ENCODE peak calls at places on chromosomes 16 and 17, in five cellular contexts. One of them, this sample, is unnamed.

GRCh38 chr17:16313159-16314090 is 39.8 kb downstream of the CENPV start:
- DNase-seq in NB4: no peak
- DNase-seq in astrocyte of the spinal cord: peak; percentile 40
- DNase-seq in keratinocyte: no peak
- DNase-seq in AG04449: no peak
- DNase-seq in this sample: no peak

GRCh38 chr17:83125515-83126274 is 46.3 kb downstream of the METRNL start:
- DNase-seq in keratinocyte: no peak
- DNase-seq in AG04449: no peak
- DNase-seq in NB4: peak; percentile 87
- DNase-seq in astrocyte of the spinal cord: no peak
- DNase-seq in this sample: no peak

GRCh38 chr17:42436401-42436800 is 13.3 kb upstream of the CAVIN1 start:
- DNase-seq in NB4: no peak
- DNase-seq in keratinocyte: no peak
- DNase-seq in astrocyte of the spinal cord: peak; percentile 94
- DNase-seq in AG04449: peak; percentile 89
- DNase-seq in this sample: peak; percentile 89

GRCh38 chr17:489758-490329 is 137.2 kb upstream of the RPH3AL start:
- DNase-seq in AG04449: no peak
- DNase-seq in astrocyte of the spinal cord: peak; percentile 45
- DNase-seq in keratinocyte: no peak
- DNase-seq in NB4: peak; percentile 80
- DNase-seq in this sample: no peak

GRCh38 chr17:57038486-57038885 is 46.6 kb upstream of the AKAP1 start:
- DNase-seq in NB4: no peak
- DNase-seq in AG04449: no peak
- DNase-seq in keratinocyte: no peak
- DNase-seq in astrocyte of the spinal cord: no peak
- DNase-seq in this sample: no peak

GRCh38 chr16:70548936-70549335 is 25.3 kb downstream of the SF3B3 start:
- DNase-seq in keratinocyte: no peak
- DNase-seq in astrocyte of the spinal cord: no peak
- DNase-seq in AG04449: no peak
- DNase-seq in NB4: no peak
- DNase-seq in this sample: no peak

GRCh38 chr17:42230225-42230624 is 35.9 kb upstream of the GHDC start:
- DNase-seq in keratinocyte: no peak
- DNase-seq in astrocyte of the spinal cord: no peak
- DNase-seq in NB4: no peak
- DNase-seq in AG04449: no peak
- DNase-seq in this sample: no peak

GRCh38 chr17:7548585-7549400 is at the start of gene TNFSF12:
- DNase-seq in AG04449: no peak
- DNase-seq in NB4: peak; percentile 36
- DNase-seq in astrocyte of the spinal cord: no peak
- DNase-seq in keratinocyte: no peak
- DNase-seq in this sample: no peak

GRCh38 chr17:55314061-55314783 is 49.5 kb downstream of the HLF start:
- DNase-seq in astrocyte of the spinal cord: no peak
- DNase-seq in keratinocyte: no peak
- DNase-seq in NB4: no peak
- DNase-seq in AG04449: no peak
- DNase-seq in this sample: no peak

GRCh38 chr16:30949655-30950515 is 1.0 kb downstream of the ORAI3 start:
- DNase-seq in astrocyte of the spinal cord: peak; percentile 60
- DNase-seq in AG04449: no peak
- DNase-seq in NB4: peak; percentile 94
- DNase-seq in keratinocyte: peak; percentile 98
- DNase-seq in this sample: peak; percentile 73

GRCh38 chr17:19327039-19327776 is 35.3 kb downstream of the B9D1 start:
- DNase-seq in astrocyte of the spinal cord: peak; percentile 88
- DNase-seq in NB4: no peak
- DNase-seq in AG04449: peak; percentile 37
- DNase-seq in keratinocyte: peak; percentile 57
- DNase-seq in this sample: peak; percentile 74

GRCh38 chr16:30104492-30104891 is 8.5 kb upstream of the YPEL3 start:
- DNase-seq in NB4: no peak
- DNase-seq in keratinocyte: no peak
- DNase-seq in AG04449: no peak
- DNase-seq in astrocyte of the spinal cord: no peak
- DNase-seq in this sample: no peak

GRCh38 chr17:39138416-39139136 is 12.9 kb downstream of the PLXDC1 start:
- DNase-seq in AG04449: no peak
- DNase-seq in NB4: no peak
- DNase-seq in astrocyte of the spinal cord: peak; percentile 1
- DNase-seq in keratinocyte: peak; percentile 48
- DNase-seq in this sample: no peak

GRCh38 chr16:81697321-81697885 is 81.7 kb upstream of the PLCG2 start:
- DNase-seq in astrocyte of the spinal cord: peak; percentile 67
- DNase-seq in NB4: peak; percentile 77
- DNase-seq in AG04449: peak; percentile 4
- DNase-seq in keratinocyte: no peak
- DNase-seq in this sample: no peak

GRCh38 chr16:61887903-61888302 is 148.3 kb downstream of the CDH8 start:
- DNase-seq in astrocyte of the spinal cord: peak; percentile 54
- DNase-seq in keratinocyte: peak; percentile 19
- DNase-seq in NB4: peak; percentile 82
- DNase-seq in AG04449: peak; percentile 63
- DNase-seq in this sample: no peak

GRCh38 chr16:47499080-47499699 is 38.1 kb downstream of the PHKB start:
- DNase-seq in astrocyte of the spinal cord: no peak
- DNase-seq in NB4: no peak
- DNase-seq in keratinocyte: no peak
- DNase-seq in AG04449: no peak
- DNase-seq in this sample: no peak

GRCh38 chr16:22318690-22319358 is 21.6 kb downstream of the POLR3E start:
- DNase-seq in NB4: peak; percentile 58
- DNase-seq in keratinocyte: no peak
- DNase-seq in AG04449: no peak
- DNase-seq in astrocyte of the spinal cord: no peak
- DNase-seq in this sample: no peak

GRCh38 chr17:8125196-8125946 is 1.5 kb upstream of the HES7 start:
- DNase-seq in keratinocyte: no peak
- DNase-seq in AG04449: no peak
- DNase-seq in NB4: peak; percentile 67
- DNase-seq in astrocyte of the spinal cord: peak; percentile 56
- DNase-seq in this sample: no peak

GRCh38 chr16:67294171-67294757 is 14.9 kb downstream of the PLEKHG4 start:
- DNase-seq in keratinocyte: no peak
- DNase-seq in astrocyte of the spinal cord: no peak
- DNase-seq in NB4: no peak
- DNase-seq in AG04449: no peak
- DNase-seq in this sample: no peak

GRCh38 chr17:2459917-2460271 is 51.8 kb downstream of the METTL16 start:
- DNase-seq in AG04449: no peak
- DNase-seq in keratinocyte: no peak
- DNase-seq in NB4: no peak
- DNase-seq in astrocyte of the spinal cord: no peak
- DNase-seq in this sample: no peak

GRCh38 chr17:19238167-19238505 is 970 bp downstream of the EPN2 start:
- DNase-seq in astrocyte of the spinal cord: no peak
- DNase-seq in AG04449: no peak
- DNase-seq in keratinocyte: no peak
- DNase-seq in NB4: no peak
- DNase-seq in this sample: no peak

GRCh38 chr17:69220098-69220497 is 8.5 kb downstream of the ABCA10 start:
- DNase-seq in NB4: no peak
- DNase-seq in astrocyte of the spinal cord: no peak
- DNase-seq in keratinocyte: no peak
- DNase-seq in AG04449: no peak
- DNase-seq in this sample: no peak

GRCh38 chr16:2465653-2466415 is 5.3 kb upstream of the NTN3 start:
- DNase-seq in astrocyte of the spinal cord: no peak
- DNase-seq in NB4: peak; percentile 71
- DNase-seq in keratinocyte: no peak
- DNase-seq in AG04449: no peak
- DNase-seq in this sample: no peak

GRCh38 chr16:1449201-1449788 is 4.9 kb upstream of the CCDC154 start:
- DNase-seq in astrocyte of the spinal cord: no peak
- DNase-seq in keratinocyte: no peak
- DNase-seq in AG04449: no peak
- DNase-seq in NB4: no peak
- DNase-seq in this sample: no peak

GRCh38 chr16:57518520-57518919 is 17.9 kb downstream of the CCDC102A start:
- DNase-seq in NB4: no peak
- DNase-seq in keratinocyte: no peak
- DNase-seq in AG04449: no peak
- DNase-seq in astrocyte of the spinal cord: no peak
- DNase-seq in this sample: no peak

GRCh38 chr16:57517397-57518367 is 18.7 kb downstream of the CCDC102A start:
- DNase-seq in AG04449: no peak
- DNase-seq in keratinocyte: no peak
- DNase-seq in astrocyte of the spinal cord: no peak
- DNase-seq in NB4: no peak
- DNase-seq in this sample: no peak

GRCh38 chr16:57518922-57519321 is 17.4 kb downstream of the CCDC102A start:
- DNase-seq in AG04449: no peak
- DNase-seq in keratinocyte: no peak
- DNase-seq in NB4: no peak
- DNase-seq in astrocyte of the spinal cord: no peak
- DNase-seq in this sample: no peak

GRCh38 chr16:57522960-57523359 is 13.4 kb downstream of the CCDC102A start:
- DNase-seq in NB4: no peak
- DNase-seq in astrocyte of the spinal cord: no peak
- DNase-seq in keratinocyte: no peak
- DNase-seq in AG04449: no peak
- DNase-seq in this sample: no peak

GRCh38 chr16:57519796-57520360 is 16.5 kb downstream of the CCDC102A start:
- DNase-seq in AG04449: no peak
- DNase-seq in NB4: peak; percentile 76
- DNase-seq in astrocyte of the spinal cord: peak; percentile 60
- DNase-seq in keratinocyte: no peak
- DNase-seq in this sample: no peak
- H3K4me3 ChIP-seq in AG04449: no peak overlapping the region
- H3K4me3 ChIP-seq in NB4: no peak overlapping the region
- H3K4me3 ChIP-seq in astrocyte of the spinal cord: no peak overlapping the region
- H3K4me3 ChIP-seq in keratinocyte: no peak overlapping the region
- H3K4me3 ChIP-seq in this sample: no peak overlapping the region

GRCh38 chr17:77330602-77331081 is 189.9 kb downstream of the SEC14L1 start:
- DNase-seq in keratinocyte: no peak
- DNase-seq in astrocyte of the spinal cord: no peak
- DNase-seq in AG04449: no peak
- DNase-seq in NB4: no peak
- DNase-seq in this sample: no peak

GRCh38 chr17:77327566-77328463 is 187.0 kb downstream of the SEC14L1 start:
- DNase-seq in keratinocyte: no peak
- DNase-seq in AG04449: no peak
- DNase-seq in NB4: no peak
- DNase-seq in astrocyte of the spinal cord: no peak
- DNase-seq in this sample: no peak

GRCh38 chr17:77329741-77330531 is 189.2 kb downstream of the SEC14L1 start:
- DNase-seq in AG04449: no peak
- DNase-seq in keratinocyte: no peak
- DNase-seq in NB4: no peak
- DNase-seq in astrocyte of the spinal cord: no peak
- DNase-seq in this sample: no peak

GRCh38 chr17:77327181-77327565 is 186.4 kb downstream of the SEC14L1 start:
- DNase-seq in keratinocyte: no peak
- DNase-seq in astrocyte of the spinal cord: no peak
- DNase-seq in NB4: no peak
- DNase-seq in AG04449: no peak
- DNase-seq in this sample: no peak

DNA sequence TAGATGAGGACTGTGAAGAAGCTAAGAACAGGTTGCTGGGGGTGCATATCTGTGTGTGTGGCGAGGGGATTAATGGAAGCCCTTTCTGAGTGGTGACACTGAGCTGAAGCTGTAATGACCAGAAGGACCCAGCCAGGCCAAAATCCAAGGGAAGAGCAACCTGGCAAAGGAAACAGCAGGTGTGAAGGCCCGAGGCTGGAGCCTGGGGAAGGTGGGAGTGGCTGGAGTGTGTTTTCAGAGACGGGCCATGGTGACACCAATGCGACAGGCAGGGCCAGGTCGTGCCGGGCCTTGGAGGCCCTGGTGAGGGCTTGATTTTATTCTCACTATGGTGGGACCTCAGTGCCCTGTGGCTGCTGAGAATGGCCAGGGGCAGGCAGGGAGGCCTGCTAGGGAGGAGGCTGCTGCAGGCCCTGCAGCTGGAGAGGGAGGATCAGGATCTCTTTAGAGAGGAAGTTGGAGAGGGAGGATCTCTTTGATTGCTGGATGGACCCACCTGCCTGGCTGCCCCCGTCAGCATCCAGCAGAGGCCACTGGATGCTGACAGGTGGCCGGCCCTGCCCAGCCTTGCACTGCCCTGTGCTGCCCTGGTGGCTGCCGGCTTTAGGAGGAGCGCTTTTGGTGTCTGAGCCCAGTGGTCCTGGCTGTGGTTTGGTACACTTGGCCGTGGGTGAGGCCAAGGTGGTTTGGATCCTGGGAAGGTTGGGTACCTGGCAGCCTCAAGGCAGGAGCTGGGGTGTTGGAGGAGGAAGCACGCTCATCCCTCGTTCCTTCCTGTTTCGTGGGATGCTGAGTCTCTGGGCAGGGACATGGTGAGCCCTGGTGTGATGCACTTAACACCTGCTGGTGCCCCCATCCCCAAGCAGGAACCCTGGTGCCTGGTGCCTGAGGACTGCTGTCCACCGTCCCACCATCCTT is 188.3 kb downstream of the SEC14L1 start:
- DNase-seq in keratinocyte: no peak
- DNase-seq in astrocyte of the spinal cord: no peak
- DNase-seq in AG04449: no peak
- DNase-seq in NB4: no peak
- DNase-seq in this sample: no peak
- TF ChIP-seq CTCF in keratinocyte: no peak
- TF ChIP-seq CTCF in astrocyte of the spinal cord: no peak
- TF ChIP-seq CTCF in AG04449: no peak
- TF ChIP-seq CTCF in NB4: no peak
- TF ChIP-seq CTCF in this sample: no peak

GRCh38 chr17:29129731-29130130 is 50.5 kb downstream of the MYO18A start:
- DNase-seq in astrocyte of the spinal cord: no peak
- DNase-seq in keratinocyte: no peak
- DNase-seq in NB4: no peak
- DNase-seq in AG04449: no peak
- DNase-seq in this sample: no peak

GRCh38 chr17:29131814-29132682 is 48.1 kb downstream of the MYO18A start:
- DNase-seq in NB4: peak; percentile 86
- DNase-seq in AG04449: no peak
- DNase-seq in astrocyte of the spinal cord: peak; percentile 77
- DNase-seq in keratinocyte: no peak
- DNase-seq in this sample: peak; percentile 78

GRCh38 chr17:29135464-29135863 is 44.7 kb downstream of the MYO18A start:
- DNase-seq in astrocyte of the spinal cord: no peak
- DNase-seq in NB4: no peak
- DNase-seq in keratinocyte: no peak
- DNase-seq in AG04449: no peak
- DNase-seq in this sample: no peak

GRCh38 chr17:29136998-29137730 is 43.0 kb downstream of the MYO18A start:
- DNase-seq in AG04449: no peak
- DNase-seq in NB4: no peak
- DNase-seq in astrocyte of the spinal cord: no peak
- DNase-seq in keratinocyte: no peak
- DNase-seq in this sample: no peak

GRCh38 chr17:29133146-29133713 is 47.0 kb downstream of the MYO18A start:
- DNase-seq in keratinocyte: no peak
- DNase-seq in AG04449: no peak
- DNase-seq in astrocyte of the spinal cord: peak; percentile 71
- DNase-seq in NB4: peak; percentile 76
- DNase-seq in this sample: no peak
- H3K4me3 ChIP-seq in keratinocyte: no peak overlapping the region
- H3K4me3 ChIP-seq in AG04449: no peak overlapping the region
- H3K4me3 ChIP-seq in astrocyte of the spinal cord: no peak overlapping the region
- H3K4me3 ChIP-seq in NB4: no peak overlapping the region
- H3K4me3 ChIP-seq in this sample: no peak overlapping the region

GRCh38 chr17:50944054-50944901 is 78.1 kb upstream of the TOB1 start:
- DNase-seq in NB4: peak; percentile 93
- DNase-seq in astrocyte of the spinal cord: no peak
- DNase-seq in keratinocyte: no peak
- DNase-seq in AG04449: no peak
- DNase-seq in this sample: no peak
- TF ChIP-seq CTCF in NB4: no peak
- TF ChIP-seq CTCF in astrocyte of the spinal cord: no peak
- TF ChIP-seq CTCF in keratinocyte: no peak
- TF ChIP-seq CTCF in AG04449: no peak
- TF ChIP-seq CTCF in this sample: no peak

This sample was measured in BJ.